ENCODE peak calls at places on chromosomes 11 and 22, in six cellular contexts. C is fibroblast of villous mesenchyme, Z is HCT116, V is HepG2, I is body of pancreas, Y is lung. N is an unnamed sample.

GRCh38 chr11:108498046-108498815 is at the start of gene POGLUT3:
- DNase-seq in I (peak), Z (no peak), V (peak), Y (peak), C (peak), N (peak)

GRCh38 chr22:30040499-30041055 is 39.7 kb upstream of the HORMAD2 start:
- DNase-seq in Z (no peak), C (no peak), V (no peak), Y (no peak), I (no peak), N (no peak)

GRCh38 chr11:69930081-69931059 is 111.2 kb upstream of the FGF3 start:
- DNase-seq in I (no peak), Y (no peak), C (no peak), V (no peak), Z (no peak), N (no peak)

GRCh38 chr11:118434553-118435232 is 1.6 kb upstream of the KMT2A start:
- DNase-seq in V (no peak), Z (no peak), C (peak), I (peak), Y (peak), N (peak)

GRCh38 chr22:50498322-50498861 is 9.1 kb downstream of the LMF2 start:
- DNase-seq in Z (peak), C (peak), I (peak), V (peak), Y (peak), N (peak)

GRCh38 chr11:94885133-94885532 is 88.2 kb downstream of the CWC15 start:
- DNase-seq in V (no peak), Y (peak), I (no peak), C (no peak), Z (no peak), N (no peak)

GRCh38 chr22:38267086-38267485 is 5.7 kb downstream of the TMEM184B start:
- DNase-seq in I (no peak), Y (no peak), C (peak), Z (no peak), V (no peak), N (peak)

GRCh38 chr11:393219-394033 is 583 bp upstream of the PKP3 start:
- DNase-seq in C (peak), Y (no peak), I (no peak), V (peak), Z (peak), N (peak)

GRCh38 chr22:33917744-33918406 is 2.4 kb downstream of the LARGE1 start:
- DNase-seq in I (no peak), Z (no peak), C (peak), Y (no peak), V (peak), N (no peak)

GRCh38 chr11:96187779-96188624 is 155.0 kb downstream of the MAML2 start:
- DNase-seq in C (peak), I (no peak), Y (no peak), Z (no peak), V (peak), N (peak)

GRCh38 chr22:36873614-36874308 is 13.0 kb downstream of the NCF4 start:
- DNase-seq in I (peak), V (peak), Y (peak), Z (peak), C (peak), N (peak)

GRCh38 chr11:130448416-130449068 is at the start of gene ADAMTS15:
- DNase-seq in Y (peak), I (peak), C (peak), Z (peak), V (peak), N (peak)

GRCh38 chr11:130448039-130448415 is 418 bp upstream of the ADAMTS15 start:
- DNase-seq in Z (no peak), Y (no peak), I (no peak), C (no peak), V (no peak), N (no peak)

GRCh38 chr11:130451261-130452019 is 3.0 kb downstream of the ADAMTS15 start:
- DNase-seq in C (peak), V (no peak), I (no peak), Z (no peak), Y (no peak), N (peak)

GRCh38 chr11:130449246-130449990 is 973 bp downstream of the ADAMTS15 start:
- DNase-seq in V (no peak), Y (no peak), Z (no peak), I (no peak), C (peak), N (no peak)

DNA sequence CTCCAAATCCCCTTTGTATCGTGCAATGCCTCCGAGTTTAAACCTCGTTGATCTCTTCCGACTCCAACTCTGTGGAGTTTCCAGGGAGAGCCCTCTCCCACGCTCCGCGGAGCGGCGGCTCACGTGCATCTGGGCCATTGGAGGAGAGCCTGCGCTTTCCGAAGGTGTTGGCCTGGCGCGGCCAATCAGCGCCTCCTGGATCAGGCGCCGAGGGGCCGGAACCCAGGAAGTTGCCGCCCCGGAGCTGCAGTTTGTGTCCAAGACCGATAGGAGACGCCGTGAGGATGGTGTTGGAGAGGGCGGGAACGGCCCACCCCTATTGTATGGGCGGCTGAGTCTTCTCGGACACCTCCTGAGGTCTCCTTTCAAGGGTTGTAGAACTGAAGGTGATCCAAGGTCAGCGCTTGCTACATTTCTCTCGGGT is 1.6 kb downstream of the ADAMTS15 start:
- DNase-seq in C (peak), Z (no peak), I (peak), V (no peak), Y (peak), N (peak)
- H3K4me3 ChIP-seq in C (peak), Z (no peak), I (no peak), V (no peak), Y (peak), N (peak)

GRCh38 chr11:32288276-32288675 is 147.1 kb downstream of the WT1 start:
- DNase-seq in C (no peak), Y (no peak), I (no peak), Z (no peak), V (no peak), N (no peak)
- TF ChIP-seq CTCF in C (no peak), Y (no peak), I (no peak), Z (peak), V (no peak), N (peak)

GRCh38 chr11:6632116-6633073 is 13.2 kb upstream of the TPP1 start:
- DNase-seq in V (no peak), C (no peak), Y (no peak), Z (no peak), I (no peak), N (no peak)

GRCh38 chr11:6629892-6630631 is 10.8 kb upstream of the TPP1 start:
- DNase-seq in Y (no peak), C (no peak), Z (no peak), I (peak), V (no peak), N (no peak)

GRCh38 chr11:6629573-6629891 is 10.3 kb upstream of the TPP1 start:
- DNase-seq in Z (no peak), I (no peak), Y (no peak), V (no peak), C (no peak), N (no peak)

GRCh38 chr11:6631356-6631890 is 12.2 kb upstream of the TPP1 start:
- DNase-seq in I (no peak), C (no peak), V (no peak), Z (no peak), Y (no peak), N (no peak)

GRCh38 chr11:6630632-6631291 is 11.5 kb upstream of the TPP1 start:
- DNase-seq in I (no peak), Z (no peak), Y (no peak), V (no peak), C (no peak), N (no peak)
- H3K4me3 ChIP-seq in I (peak), Z (no peak), Y (no peak), V (no peak), C (no peak), N (no peak)

DNA sequence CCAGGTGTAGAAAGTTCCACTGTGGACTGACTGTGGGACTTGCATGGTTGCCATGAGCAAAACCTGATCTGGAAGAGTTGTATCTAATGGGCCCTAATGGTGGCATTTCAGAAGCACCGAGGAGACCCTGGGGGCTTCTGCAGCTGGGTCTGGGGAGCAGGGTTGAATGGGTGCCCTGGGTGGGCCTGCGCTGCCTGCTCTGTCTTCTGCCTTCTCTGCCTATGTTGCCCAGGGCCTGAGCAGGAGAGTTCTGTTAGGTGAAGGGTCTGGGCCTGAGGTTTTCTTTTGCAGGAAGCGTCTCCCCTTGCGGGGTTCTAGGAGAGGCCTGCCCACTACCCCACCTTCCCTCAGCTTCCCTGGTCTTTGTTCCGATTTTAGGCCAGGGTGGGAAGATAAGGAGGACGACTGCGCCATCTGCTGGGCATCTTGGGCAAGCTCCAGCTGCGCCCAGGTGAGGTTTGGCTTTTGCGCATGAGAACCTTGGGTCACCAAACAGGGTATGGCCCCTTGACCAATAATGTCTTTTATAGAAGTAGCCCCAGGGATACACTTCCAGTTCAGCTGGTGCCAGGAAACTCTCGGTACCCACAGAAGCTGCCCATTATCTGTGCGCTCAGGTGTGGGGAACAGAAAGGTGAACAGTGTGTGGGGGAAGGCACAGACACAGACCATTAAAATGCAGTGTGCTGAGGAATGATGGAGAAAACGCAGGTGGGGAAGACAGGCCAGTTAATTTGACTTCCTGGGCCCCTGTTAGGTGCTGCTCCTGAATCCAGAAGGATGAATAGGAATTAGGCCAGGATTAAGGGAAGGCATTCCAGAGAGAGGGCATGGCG is 23.2 kb downstream of the COMMD9 start:
- DNase-seq in Z (peak), Y (peak), C (peak), V (peak), I (peak), N (peak)
- TF ChIP-seq CTCF in Z (peak), Y (peak), C (peak), V (peak), I (peak), N (peak)

GRCh38 chr11:35141034-35141433 is 2.1 kb downstream of the CD44 start:
- DNase-seq in V (no peak), Y (no peak), I (no peak), C (no peak), Z (no peak), N (no peak)

GRCh38 chr11:35138606-35138948 is 394 bp upstream of the CD44 start:
- DNase-seq in Z (no peak), I (no peak), Y (no peak), V (no peak), C (no peak), N (no peak)

GRCh38 chr11:35139883-35140282 is 912 bp downstream of the CD44 start:
- DNase-seq in I (peak), C (no peak), Y (no peak), V (no peak), Z (no peak), N (no peak)

GRCh38 chr11:35138058-35138457 is 913 bp upstream of the CD44 start:
- DNase-seq in Y (no peak), I (no peak), Z (no peak), C (no peak), V (no peak), N (no peak)

GRCh38 chr11:35138949-35139881 is at the start of gene CD44:
- DNase-seq in I (peak), C (peak), V (no peak), Y (peak), Z (peak), N (peak)
- H3K4me3 ChIP-seq in I (peak), C (peak), V (no peak), Y (peak), Z (peak), N (peak)

GRCh38 chr22:17479129-17479528 is 84.2 kb upstream of the SLC25A18 start:
- DNase-seq in Y (no peak), C (no peak), V (no peak), I (no peak), Z (no peak), N (no peak)
- TF ChIP-seq CTCF in Y (no peak), C (no peak), V (no peak), I (no peak), Z (no peak), N (no peak)

GRCh38 chr11:114293201-114293711 is 2.9 kb upstream of the NNMT start:
- DNase-seq in V (no peak), Y (no peak), Z (no peak), C (no peak), I (no peak), N (peak)

GRCh38 chr11:114289779-114290178 is 6.4 kb upstream of the NNMT start:
- DNase-seq in Y (no peak), V (no peak), I (no peak), Z (no peak), C (no peak), N (no peak)

GRCh38 chr11:114290503-114291239 is 5.5 kb upstream of the NNMT start:
- DNase-seq in C (peak), V (no peak), I (no peak), Y (no peak), Z (no peak), N (peak)

GRCh38 chr11:114291381-114291780 is 4.8 kb upstream of the NNMT start:
- DNase-seq in I (no peak), Y (no peak), C (peak), Z (no peak), V (no peak), N (peak)

GRCh38 chr11:114291847-114292680 is 4.1 kb upstream of the NNMT start:
- DNase-seq in V (no peak), I (no peak), C (peak), Z (no peak), Y (no peak), N (peak)
- H3K4me3 ChIP-seq in V (no peak), I (no peak), C (peak), Z (no peak), Y (no peak), N (peak)

N was measured in fibroblast of pulmonary artery.